ENCODE peak calls at places on chromosomes 6 and 20, in five cellular contexts. One of them, this sample, is unnamed.

GRCh38 chr6:73696990-73697651 is 1.1 kb downstream of the CD109 start:
- DNase-seq in GM12878: no peak
- DNase-seq in left cardiac atrium: no peak
- DNase-seq in ACHN: no peak
- DNase-seq in testis: no peak
- DNase-seq in this sample: no peak

GRCh38 chr6:166733900-166734299 is 106.8 kb upstream of the RPS6KA2 start:
- DNase-seq in GM12878: no peak
- DNase-seq in left cardiac atrium: no peak
- DNase-seq in ACHN: no peak
- DNase-seq in testis: no peak
- DNase-seq in this sample: no peak

GRCh38 chr6:40791004-40791403 is 203.8 kb upstream of the LRFN2 start:
- DNase-seq in GM12878: no peak
- DNase-seq in left cardiac atrium: no peak
- DNase-seq in ACHN: no peak
- DNase-seq in testis: no peak
- DNase-seq in this sample: no peak

GRCh38 chr6:47897233-47897632 is 115.4 kb downstream of the OPN5 start:
- DNase-seq in GM12878: no peak
- DNase-seq in left cardiac atrium: no peak
- DNase-seq in ACHN: no peak
- DNase-seq in testis: no peak
- DNase-seq in this sample: no peak

GRCh38 chr6:148611213-148611612 is 135.6 kb upstream of the UST start:
- DNase-seq in GM12878: no peak
- DNase-seq in left cardiac atrium: peak
- DNase-seq in ACHN: no peak
- DNase-seq in testis: peak
- DNase-seq in this sample: no peak

GRCh38 chr6:166786704-166787293 is 159.7 kb upstream of the RPS6KA2 start:
- DNase-seq in GM12878: peak
- DNase-seq in left cardiac atrium: no peak
- DNase-seq in ACHN: peak
- DNase-seq in testis: peak
- DNase-seq in this sample: peak

GRCh38 chr6:1584996-1585668 is 24.6 kb upstream of the FOXC1 start:
- DNase-seq in GM12878: no peak
- DNase-seq in left cardiac atrium: no peak
- DNase-seq in ACHN: no peak
- DNase-seq in testis: no peak
- DNase-seq in this sample: no peak

GRCh38 chr20:44033873-44034272 is 119.2 kb downstream of the TOX2 start:
- DNase-seq in GM12878: no peak
- DNase-seq in left cardiac atrium: no peak
- DNase-seq in ACHN: no peak
- DNase-seq in testis: no peak
- DNase-seq in this sample: no peak

GRCh38 chr20:14418441-14418840 is 81.0 kb upstream of the FLRT3 start:
- DNase-seq in GM12878: no peak
- DNase-seq in left cardiac atrium: no peak
- DNase-seq in ACHN: no peak
- DNase-seq in testis: no peak
- DNase-seq in this sample: no peak